ENCODE peak calls at places on chromosomes 3 and 15, in four cellular contexts. H is GM23248, X is transverse colon, Y is left ventricle myocardium inferior. F is an unnamed sample.

GRCh38 chr3:129161860-129162271 is 1.0 kb upstream of the ISY1 start:
- DNase-seq in H (peak; percentile 60), X (no peak), Y (no peak), F (no peak)

GRCh38 chr3:100149130-100149529 is 34.8 kb upstream of the FILIP1L start:
- DNase-seq in H (no peak), X (no peak), Y (no peak), F (no peak)

GRCh38 chr3:129001101-129001816 is at the start of gene EFCC1:
- DNase-seq in H (peak; percentile 53), X (peak; percentile 46), Y (peak; percentile 85), F (peak; percentile 77)

GRCh38 chr15:70775160-70775559 is 11.8 kb upstream of the UACA start:
- DNase-seq in H (peak; percentile 93), X (no peak), Y (no peak), F (no peak)

GRCh38 chr15:46460426-46460825 is 825.6 kb downstream of the SQOR start:
- DNase-seq in H (no peak), X (no peak), Y (no peak), F (no peak)

GRCh38 chr3:29212789-29213433 is 68.0 kb upstream of the RBMS3 start:
- DNase-seq in H (no peak), X (no peak), Y (no peak), F (no peak)

GRCh38 chr3:149726716-149727407 is 25.4 kb downstream of the COMMD2 start:
- DNase-seq in H (peak; percentile 42), X (no peak), Y (no peak), F (no peak)

GRCh38 chr15:82132116-82132515 is 86.3 kb upstream of the MEX3B start:
- DNase-seq in H (peak; percentile 39), X (no peak), Y (no peak), F (no peak)

GRCh38 chr3:183810643-183811594 is 14.5 kb downstream of the MAP6D1 start:
- DNase-seq in H (no peak), X (no peak), Y (no peak), F (no peak)

GRCh38 chr3:190169877-190170276 is 49.2 kb upstream of the P3H2 start:
- DNase-seq in H (no peak), X (no peak), Y (no peak), F (no peak)

GRCh38 chr3:30554317-30554690 is 52.1 kb upstream of the TGFBR2 start:
- DNase-seq in H (peak; percentile 18), X (no peak), Y (no peak), F (no peak)

GRCh38 chr3:149576071-149576564 is 81.7 kb downstream of the WWTR1 start:
- DNase-seq in H (peak; percentile 97), X (no peak), Y (no peak), F (no peak)

GRCh38 chr15:73232771-73233170 is 136.0 kb downstream of the HCN4 start:
- DNase-seq in H (no peak), X (no peak), Y (no peak), F (no peak)

GRCh38 chr3:139327861-139328260 is 16.0 kb upstream of the MRPS22 start:
- DNase-seq in H (no peak), X (no peak), Y (no peak), F (no peak)

GRCh38 chr15:60793656-60794055 is 314.7 kb upstream of the ICE2 start:
- DNase-seq in H (peak; percentile 27), X (no peak), Y (no peak), F (no peak)

GRCh38 chr3:138114431-138114918 is 933 bp downstream of the DZIP1L start:
- DNase-seq in H (peak; percentile 51), X (no peak), Y (no peak), F (no peak)

GRCh38 chr3:62229908-62230307 is 143.4 kb downstream of the FEZF2 start:
- DNase-seq in H (peak; percentile 18), X (no peak), Y (no peak), F (no peak)

GRCh38 chr3:33071181-33071580 is 25.8 kb downstream of the GLB1 start:
- DNase-seq in H (no peak), X (no peak), Y (no peak), F (no peak)

GRCh38 chr3:153768559-153769469 is 352.4 kb upstream of the ARHGEF26 start:
- DNase-seq in H (peak; percentile 70), X (peak; percentile 39), Y (no peak), F (no peak)

GRCh38 chr3:138016065-138016464 is 6.1 kb downstream of the CLDN18 start:
- DNase-seq in H (no peak), X (no peak), Y (no peak), F (no peak)

GRCh38 chr15:73388256-73388781 is 19.6 kb upstream of the HCN4 start:
- DNase-seq in H (peak; percentile 68), X (no peak), Y (no peak), F (no peak)

GRCh38 chr15:24752354-24752753 is 76.8 kb downstream of the NPAP1 start:
- DNase-seq in H (no peak), X (no peak), Y (no peak), F (no peak)

GRCh38 chr3:10142707-10143560 is 1.4 kb downstream of the VHL start:
- DNase-seq in H (peak; percentile 37), X (no peak), Y (no peak), F (no peak)

GRCh38 chr3:188900421-188900941 is 271.3 kb upstream of the TPRG1 start:
- DNase-seq in H (peak; percentile 94), X (no peak), Y (no peak), F (no peak)

GRCh38 chr3:102237181-102237580 is 197.6 kb upstream of the ZPLD1 start:
- DNase-seq in H (no peak), X (peak; percentile 20), Y (no peak), F (no peak)

DNA sequence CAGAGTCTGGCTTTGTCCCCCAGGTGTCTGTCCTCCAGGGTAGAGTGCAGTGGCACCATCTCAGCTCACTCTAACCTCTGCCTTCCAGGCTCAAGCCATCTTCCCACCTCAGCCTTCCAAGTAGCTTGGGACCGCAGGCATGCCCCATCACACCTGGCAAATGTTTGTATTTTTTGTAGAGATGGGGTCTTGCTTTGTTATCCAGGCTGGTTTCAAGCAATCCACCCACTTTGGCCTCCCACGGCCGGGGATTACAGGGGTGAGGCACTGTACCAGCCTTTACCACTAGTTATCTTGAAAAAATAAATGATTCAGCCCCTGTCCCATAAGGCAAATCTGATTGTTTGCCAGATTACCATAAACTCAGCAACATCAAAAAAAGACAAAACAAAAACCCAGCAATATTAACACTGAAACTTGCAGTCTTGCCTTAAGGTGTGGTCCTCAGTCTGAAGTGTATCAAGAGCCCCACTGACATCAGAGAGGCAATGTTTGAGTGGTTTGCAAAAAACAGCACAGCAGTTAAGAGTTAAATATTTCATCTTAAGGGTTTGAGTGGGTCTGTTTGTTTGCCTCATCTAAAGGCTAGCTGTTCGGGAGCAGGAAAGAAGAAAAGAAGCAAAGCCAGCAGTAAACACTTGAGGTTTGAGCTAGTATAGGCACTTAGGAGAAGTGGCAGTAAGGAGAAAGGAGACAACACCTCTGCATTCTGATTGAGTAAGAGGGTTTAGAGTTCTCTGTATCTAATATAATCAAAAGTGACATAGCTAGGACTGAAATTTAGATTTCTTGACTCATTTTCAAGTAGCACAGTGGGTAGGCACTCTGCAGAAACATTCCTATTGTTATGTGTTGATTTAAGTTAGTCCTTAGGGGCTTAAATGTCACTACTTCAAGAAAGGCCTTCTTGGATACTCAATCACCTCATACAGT is 26.3 kb upstream of the EDEM1 start:
- DNase-seq in H (peak; percentile 28), X (no peak), Y (no peak), F (no peak)
- H3K4me1 ChIP-seq in H (peaks cover 30% of the 10 kb centered on the region), X (peaks cover 11% of the 10 kb centered on the region), Y (peaks cover 69% of the 10 kb centered on the region), F (peaks cover 71% of the 10 kb centered on the region)

DNA sequence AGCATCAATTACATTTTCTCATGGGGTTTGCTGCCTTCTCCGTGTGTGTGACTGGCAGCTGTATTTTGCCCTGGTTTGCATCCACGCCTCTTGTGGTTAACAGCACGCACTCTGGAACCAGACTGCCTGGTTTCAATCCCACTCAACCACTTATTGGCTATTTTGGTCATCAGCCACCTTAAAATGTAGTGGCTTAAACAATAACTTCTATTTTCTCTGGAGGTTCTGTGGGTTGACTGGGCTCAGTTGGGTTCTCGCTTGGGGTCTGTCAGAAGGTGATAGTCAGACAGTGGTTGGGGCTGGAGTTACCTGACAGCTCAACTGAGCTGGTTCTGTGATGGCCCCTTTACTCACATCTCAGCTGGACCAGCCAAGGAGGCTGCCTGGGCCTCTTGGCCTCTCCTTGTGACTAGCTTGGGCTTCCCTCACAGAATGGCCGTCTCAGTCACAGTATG is 36.8 kb downstream of the EHD4 start:
- DNase-seq in H (no peak), X (no peak), Y (no peak), F (no peak)
- H3K4me1 ChIP-seq in H (peaks cover 38% of the 10 kb centered on the region), X (peaks cover 58% of the 10 kb centered on the region), Y (peaks cover 99% of the 10 kb centered on the region), F (peaks cover 27% of the 10 kb centered on the region)

DNA sequence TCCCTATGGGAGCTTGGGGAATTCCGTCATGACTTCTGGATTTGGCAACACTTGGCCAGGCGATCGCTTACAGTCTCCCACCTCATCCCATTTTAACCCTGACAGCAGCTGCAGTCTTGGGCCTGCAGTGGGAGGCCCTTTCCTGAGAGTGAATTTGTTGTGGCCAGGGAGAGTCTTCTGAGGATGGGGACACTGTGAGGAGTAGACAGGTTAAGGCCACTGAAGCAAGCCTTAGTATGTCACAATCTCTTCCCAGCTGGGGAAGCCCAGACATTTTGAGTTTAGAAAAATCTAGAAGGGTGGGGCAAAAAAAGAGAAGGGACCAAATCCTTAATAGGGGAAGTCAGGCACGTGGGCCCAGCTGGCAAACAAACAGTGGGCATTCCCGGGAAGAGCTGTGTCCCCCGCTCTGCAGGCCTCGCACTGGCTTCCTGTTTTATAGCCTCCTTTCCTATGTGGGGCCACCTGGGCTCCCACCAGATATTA is 64.3 kb downstream of the FEM1B start:
- DNase-seq in H (no peak), X (no peak), Y (no peak), F (peak; percentile 33)
- H3K4me1 ChIP-seq in H (no peaks in the 10 kb centered on the region), X (peaks cover 10% of the 10 kb centered on the region), Y (peaks cover 50% of the 10 kb centered on the region), F (peaks cover 22% of the 10 kb centered on the region)

DNA sequence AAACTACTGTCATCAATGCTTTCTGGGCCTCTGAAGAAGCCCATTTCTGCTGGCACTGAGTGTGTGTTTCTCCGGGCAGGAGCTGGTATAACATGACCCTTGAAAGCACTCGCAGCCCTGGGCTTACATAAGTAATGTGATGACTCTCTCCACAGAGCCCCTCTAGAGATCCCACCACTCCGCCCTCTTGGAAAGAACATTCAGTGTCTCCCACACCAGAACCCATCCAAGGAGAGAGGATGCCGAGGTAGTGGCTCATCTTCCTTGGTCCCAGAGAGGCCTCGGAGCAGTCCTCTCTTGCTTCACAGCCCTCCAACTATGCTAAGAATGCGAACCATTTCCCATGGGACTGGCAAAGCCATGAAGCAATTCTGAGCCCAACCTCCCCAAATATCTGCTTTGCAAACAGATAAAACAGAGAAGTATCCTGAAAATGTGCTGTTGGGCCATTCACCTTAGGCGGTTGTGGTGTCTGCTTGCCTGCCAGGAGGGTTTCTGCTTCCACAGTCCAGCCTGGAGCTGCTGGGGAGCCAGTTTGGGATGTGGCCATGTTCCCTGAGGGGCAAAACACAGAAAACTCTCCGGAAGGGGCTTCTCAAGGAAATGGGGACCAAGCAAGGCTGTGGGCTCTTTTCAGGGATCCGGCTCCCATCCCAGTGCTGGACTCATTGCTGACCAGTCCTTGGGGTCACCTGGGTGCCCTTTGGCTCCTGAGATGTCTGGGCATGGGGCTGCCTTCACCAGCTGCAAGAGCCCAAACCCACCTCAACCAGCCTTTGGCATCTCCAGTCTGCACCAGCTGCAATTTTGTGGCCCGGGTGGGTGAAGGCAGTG is 47.3 kb downstream of the AMOTL2 start:
- DNase-seq in H (peak; percentile 99), X (no peak), Y (peak; percentile 25), F (peak; percentile 73)
- H3K4me1 ChIP-seq in H (peaks cover 73% of the 10 kb centered on the region), X (peaks cover 35% of the 10 kb centered on the region), Y (peaks cover 47% of the 10 kb centered on the region), F (peaks cover 36% of the 10 kb centered on the region)